ENCODE peak calls at places on chromosomes 4 and X, in seven cellular contexts. S is heart left ventricle, R is sigmoid colon, C is GM12891, X is uterus, G is tibial nerve, M is A549. J is an unnamed sample.

GRCh38 chrX:130057209-130057608 is 53.1 kb downstream of the ELF4 start:
- DNase-seq in S (no peak), R (no peak), C (no peak), X (no peak), G (no peak), M (no peak), J (no peak)

GRCh38 chr4:86927843-86928395 is 6.9 kb upstream of the AFF1 start:
- DNase-seq in S (peak; percentile 38), R (peak; percentile 89), C (no peak), X (peak; percentile 91), G (no peak), M (peak; percentile 71), J (no peak)

GRCh38 chrX:2862404-2862803 is 33.7 kb downstream of the GYG2 start:
- DNase-seq in S (no peak), R (no peak), C (no peak), X (no peak), G (no peak), M (no peak), J (no peak)

GRCh38 chr4:163148466-163149336 is 18.0 kb downstream of the NAF1 start:
- DNase-seq in S (no peak), R (no peak), C (no peak), X (no peak), G (no peak), M (no peak), J (no peak)

GRCh38 chr4:51831133-51831532 is 11.8 kb upstream of the DCUN1D4 start:
- DNase-seq in S (peak; percentile 54), R (peak; percentile 69), C (no peak), X (peak; percentile 40), G (peak; percentile 45), M (no peak), J (no peak)

GRCh38 chrX:23822397-23822796 is 39.4 kb downstream of the SAT1 start:
- DNase-seq in S (no peak), R (no peak), C (no peak), X (no peak), G (no peak), M (no peak), J (no peak)

GRCh38 chr4:135371137-135371536 is 1169.5 kb upstream of the PABPC4L start:
- DNase-seq in S (no peak), R (no peak), C (no peak), X (no peak), G (no peak), M (no peak), J (no peak)

GRCh38 chrX:115584715-115585114 is 23.7 kb downstream of the PLS3 start:
- DNase-seq in S (no peak), R (no peak), C (no peak), X (no peak), G (no peak), M (no peak), J (no peak)

GRCh38 chr4:156169861-156170260 is 216.2 kb upstream of the CTSO start:
- DNase-seq in S (no peak), R (no peak), C (no peak), X (no peak), G (no peak), M (no peak), J (no peak)

GRCh38 chr4:95181446-95182306 is 367.1 kb downstream of the UNC5C start:
- DNase-seq in S (no peak), R (no peak), C (no peak), X (no peak), G (no peak), M (no peak), J (peak; percentile 54)

GRCh38 chr4:112752510-112752909 is 115.6 kb downstream of the LARP7 start:
- DNase-seq in S (no peak), R (no peak), C (no peak), X (no peak), G (no peak), M (no peak), J (no peak)

GRCh38 chr4:14428125-14428524 is 574.2 kb upstream of the CPEB2 start:
- DNase-seq in S (no peak), R (no peak), C (no peak), X (no peak), G (no peak), M (no peak), J (no peak)

GRCh38 chr4:46836584-46836983 is 72.5 kb downstream of the COX7B2 start:
- DNase-seq in S (no peak), R (no peak), C (no peak), X (no peak), G (no peak), M (no peak), J (no peak)

DNA sequence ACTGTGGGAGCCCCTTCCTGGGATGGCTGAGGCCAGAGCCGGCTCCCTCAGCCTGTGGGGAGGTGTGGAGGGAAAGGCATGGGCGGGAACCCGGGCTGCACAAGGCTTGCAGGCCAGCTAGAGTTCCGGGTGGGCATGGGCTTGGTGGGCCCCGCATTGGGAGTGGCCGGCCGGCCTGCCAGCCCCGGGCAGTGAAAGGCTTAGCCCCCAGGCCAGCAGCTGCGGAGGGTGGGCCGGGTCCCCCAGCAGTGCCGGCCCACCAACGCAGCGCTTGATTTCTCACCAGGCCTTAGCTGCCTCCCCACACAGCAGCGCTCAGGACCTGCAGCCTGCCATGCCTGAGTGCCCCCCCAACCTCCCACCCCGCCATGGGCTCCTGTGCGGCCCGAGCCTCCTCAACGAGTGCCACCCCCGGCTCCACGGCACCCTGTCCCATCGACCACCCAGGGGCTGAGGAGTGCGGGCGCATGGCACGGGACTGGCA is 78.0 kb downstream of the COX7B2 start:
- DNase-seq in S (no peak), R (peak; percentile 61), C (no peak), X (no peak), G (no peak), M (no peak), J (no peak)
- TF ChIP-seq POLR2A in S (no peak), R (no peak), C (no peak), X (no peak), G (no peak), M (no peak), J (no peak)

GRCh38 chr4:184283659-184284335 is 66.1 kb upstream of the ENPP6 start:
- DNase-seq in S (no peak), R (no peak), C (no peak), X (no peak), G (no peak), M (no peak), J (no peak)

GRCh38 chr4:184284336-184284690 is 66.6 kb upstream of the ENPP6 start:
- DNase-seq in S (no peak), R (no peak), C (no peak), X (no peak), G (no peak), M (no peak), J (no peak)

GRCh38 chr4:184282251-184282713 is 64.6 kb upstream of the ENPP6 start:
- DNase-seq in S (no peak), R (no peak), C (no peak), X (no peak), G (no peak), M (no peak), J (no peak)

GRCh38 chr4:184281231-184282139 is 63.8 kb upstream of the ENPP6 start:
- DNase-seq in S (no peak), R (no peak), C (no peak), X (no peak), G (no peak), M (no peak), J (no peak)

DNA sequence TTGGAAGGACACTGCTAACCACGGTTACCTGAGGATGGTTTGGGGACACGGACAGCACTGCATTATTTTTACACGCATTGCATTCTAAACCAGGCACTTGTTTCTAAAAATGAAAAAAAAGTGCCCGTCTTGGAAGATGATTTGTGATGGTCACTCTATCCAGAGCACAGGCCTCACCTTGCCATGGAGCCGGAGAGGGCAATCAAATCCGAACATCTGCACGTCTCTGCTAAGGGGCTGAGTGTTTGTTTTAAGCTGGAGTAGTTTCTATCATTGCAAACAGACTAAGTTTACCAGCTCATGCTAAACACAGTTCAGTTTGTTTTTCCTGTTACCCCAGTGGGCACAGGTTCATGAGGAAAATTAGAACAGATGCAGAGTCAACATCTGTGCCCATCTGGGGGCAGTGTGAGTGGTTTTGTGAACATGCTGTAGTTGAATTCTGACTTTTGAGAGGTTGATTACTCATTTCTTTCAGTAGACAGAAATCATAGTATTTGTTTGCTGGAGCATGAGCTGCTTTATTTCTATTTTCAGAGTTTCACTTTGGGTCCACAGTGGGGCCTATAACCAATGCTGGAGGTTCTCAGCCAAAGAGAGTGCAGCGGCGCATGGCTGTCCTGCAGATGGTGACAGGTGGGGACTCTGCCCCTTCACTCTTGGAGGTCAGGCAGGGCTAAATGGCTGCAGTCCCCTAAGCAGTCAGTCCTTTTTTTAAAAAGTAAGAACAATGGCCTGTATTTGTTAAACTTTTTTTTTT is 65.4 kb upstream of the ENPP6 start:
- DNase-seq in S (no peak), R (no peak), C (no peak), X (no peak), G (no peak), M (no peak), J (no peak)
- TF ChIP-seq POLR2A in S (no peak), R (no peak), C (no peak), X (no peak), G (no peak), M (no peak), J (no peak)

GRCh38 chrX:44101300-44101699 is 128.1 kb upstream of the NDP start:
- DNase-seq in S (no peak), R (no peak), C (no peak), X (no peak), G (no peak), M (no peak), J (no peak)
- TF ChIP-seq POLR2A in S (no peak), R (no peak), C (no peak), X (no peak), G (no peak), M (no peak), J (no peak)

GRCh38 chrX:74422576-74423288 is 1.4 kb downstream of the SLC16A2 start:
- DNase-seq in S (peak; percentile 70), R (peak; percentile 90), C (peak; percentile 26), X (peak; percentile 58), G (peak; percentile 20), M (no peak), J (peak; percentile 28)
- TF ChIP-seq POLR2A in S (peak; percentile 16), R (peak; percentile 39), C (no peak), X (no peak), G (no peak), M (no peak), J (no peak)

GRCh38 chr4:151408630-151409469 is at the start of gene FHIP1A:
- DNase-seq in S (peak; percentile 69), R (peak; percentile 82), C (peak; percentile 75), X (peak; percentile 82), G (peak; percentile 30), M (peak; percentile 46), J (peak; percentile 62)
- TF ChIP-seq POLR2A in S (no peak), R (no peak), C (no peak), X (peak; percentile 45), G (no peak), M (no peak), J (no peak)

GRCh38 chr4:183505556-183506388 is 914 bp downstream of the ING2 start:
- DNase-seq in S (peak; percentile 91), R (peak; percentile 93), C (peak; percentile 66), X (peak; percentile 86), G (peak; percentile 66), M (peak; percentile 71), J (peak; percentile 59)
- TF ChIP-seq POLR2A in S (peak; percentile 45), R (peak; percentile 52), C (peak; percentile 79), X (peak; percentile 65), G (no peak), M (peak; percentile 64), J (peak; percentile 71)

GRCh38 chrX:48597353-48598264 is at the start of gene WDR13:
- DNase-seq in S (peak; percentile 93), R (peak; percentile 95), C (peak; percentile 78), X (peak; percentile 93), G (peak; percentile 84), M (peak; percentile 88), J (peak; percentile 47)
- TF ChIP-seq POLR2A in S (peak; percentile 55), R (peak; percentile 15), C (peak; percentile 51), X (peak; percentile 62), G (no peak), M (peak; percentile 86), J (peak; percentile 83)

J was measured in H54.